ENCODE peak calls at places on chromosome 1, in six cellular contexts. K is fibroblast of pulmonary artery, F is astrocyte of the spinal cord, B is suprapubic skin, D is left lung, M is WERI-Rb-1. T is an unnamed sample.

GRCh38 chr1:20318971-20319370 is 28.3 kb downstream of the VWA5B1 start:
- DNase-seq in K (no peak), F (no peak), B (no peak), D (no peak), M (no peak), T (no peak)

GRCh38 chr1:168227620-168228019 is 1.8 kb downstream of the SFT2D2 start:
- DNase-seq in K (no peak), F (peak), B (no peak), D (no peak), M (no peak), T (no peak)

GRCh38 chr1:110119843-110120242 is 7.6 kb downstream of the UBL4B start:
- DNase-seq in K (no peak), F (no peak), B (no peak), D (no peak), M (no peak), T (no peak)

GRCh38 chr1:194442911-194443310 is 1256.5 kb upstream of the B3GALT2 start:
- DNase-seq in K (no peak), F (peak), B (no peak), D (no peak), M (no peak), T (no peak)

GRCh38 chr1:198291036-198291435 is 134.2 kb downstream of the NEK7 start:
- DNase-seq in K (no peak), F (no peak), B (no peak), D (no peak), M (no peak), T (no peak)

GRCh38 chr1:204592246-204592948 is 76.2 kb downstream of the MDM4 start:
- DNase-seq in K (no peak), F (no peak), B (no peak), D (no peak), M (peak), T (no peak)

GRCh38 chr1:162136760-162137537 is 67.5 kb downstream of the NOS1AP start:
- DNase-seq in K (peak), F (peak), B (no peak), D (no peak), M (no peak), T (peak)

GRCh38 chr1:40312238-40313205 is 4.6 kb downstream of the COL9A2 start:
- DNase-seq in K (no peak), F (no peak), B (peak), D (peak), M (no peak), T (no peak)

GRCh38 chr1:193537266-193538003 is 351.0 kb upstream of the B3GALT2 start:
- DNase-seq in K (no peak), F (no peak), B (no peak), D (no peak), M (no peak), T (no peak)

GRCh38 chr1:172863031-172863430 is 187.7 kb downstream of the TNFSF18 start:
- DNase-seq in K (no peak), F (no peak), B (no peak), D (no peak), M (no peak), T (no peak)

DNA sequence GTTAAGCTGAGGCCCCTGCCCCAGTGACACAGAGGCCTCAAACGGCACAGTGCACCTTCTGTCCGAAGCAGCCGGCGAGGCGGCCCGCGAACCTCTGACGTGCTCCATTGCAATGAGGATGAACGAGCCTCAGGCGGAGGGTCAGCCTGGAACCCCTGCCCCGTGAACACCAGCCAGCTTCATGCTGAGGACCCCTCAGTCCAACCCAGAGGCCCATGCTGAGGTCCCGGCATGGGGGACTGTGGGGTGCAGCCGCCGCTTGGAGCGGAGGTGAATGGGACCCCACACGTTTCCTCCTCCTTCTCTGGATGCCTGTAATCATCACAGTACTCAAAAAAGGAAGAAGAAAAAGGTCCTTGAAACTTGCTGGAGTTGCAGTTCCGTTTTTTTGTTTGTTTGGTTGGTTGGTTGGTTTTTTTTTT is 62.1 kb downstream of the PRKCZ start:
- DNase-seq in K (no peak), F (no peak), B (no peak), D (no peak), M (no peak), T (no peak)
- TF ChIP-seq CTCF in K (no peak), F (no peak), B (no peak), D (no peak), M (no peak), T (no peak)

GRCh38 chr1:241536383-241536782 is 4.2 kb downstream of the KMO start:
- DNase-seq in K (no peak), F (no peak), B (no peak), D (no peak), M (no peak), T (no peak)

GRCh38 chr1:241532173-241532553 is at the start of gene KMO:
- DNase-seq in K (peak), F (no peak), B (no peak), D (no peak), M (no peak), T (no peak)

GRCh38 chr1:241533375-241534115 is 1.4 kb downstream of the KMO start:
- DNase-seq in K (no peak), F (no peak), B (no peak), D (no peak), M (no peak), T (no peak)

GRCh38 chr1:241531195-241532172 is 694 bp upstream of the KMO start:
- DNase-seq in K (peak), F (peak), B (no peak), D (no peak), M (no peak), T (peak)

GRCh38 chr1:241532864-241533263 is 686 bp downstream of the KMO start:
- DNase-seq in K (no peak), F (no peak), B (no peak), D (no peak), M (no peak), T (no peak)
- H3K4me3 ChIP-seq in K (no peak), F (no peak), B (no peak), D (no peak), M (no peak), T (no peak)

GRCh38 chr1:179599623-179600249 is 8.1 kb downstream of the TDRD5 start:
- DNase-seq in K (peak), F (peak), B (no peak), D (no peak), M (peak), T (no peak)
- TF ChIP-seq CTCF in K (peak), F (peak), B (no peak), D (peak), M (peak), T (no peak)

DNA sequence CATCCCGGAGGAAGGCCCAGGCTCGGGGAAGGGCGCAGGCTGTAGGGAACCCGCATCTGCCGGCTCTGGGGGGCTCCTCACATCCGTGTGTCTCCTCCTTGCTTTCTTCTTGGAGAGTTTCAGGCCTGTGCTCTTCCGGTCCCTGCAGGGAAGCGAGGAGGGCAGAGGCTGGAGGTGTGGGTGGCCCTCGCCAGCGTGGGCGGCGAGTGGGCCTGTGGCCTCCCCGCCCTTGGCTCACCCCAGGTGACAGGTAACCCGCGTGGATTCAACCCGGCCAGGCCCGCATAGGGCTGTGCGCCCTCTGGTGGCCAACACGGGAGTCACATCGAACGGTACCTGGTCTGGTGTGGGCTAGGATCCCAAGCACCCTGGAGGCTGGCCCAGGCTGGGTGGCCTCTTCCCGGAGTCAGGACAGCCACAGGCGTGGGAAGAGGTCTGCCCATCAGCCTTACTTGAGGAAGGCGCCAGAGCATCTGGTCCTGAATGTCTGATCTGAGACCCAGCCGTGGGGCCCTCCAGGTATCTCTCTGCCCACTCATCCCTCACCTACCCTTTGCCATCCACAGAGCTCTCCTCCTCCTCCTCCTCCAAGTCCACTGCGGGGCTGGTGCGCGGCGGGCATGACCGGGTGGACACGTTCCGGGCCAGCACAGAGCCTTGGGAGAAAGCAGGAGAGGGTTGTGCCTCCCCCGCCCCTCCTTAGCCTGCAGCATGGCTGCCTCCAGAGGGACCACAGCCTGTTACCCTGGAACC is 9.6 kb upstream of the TNFRSF25 start:
- DNase-seq in K (peak), F (no peak), B (no peak), D (peak), M (peak), T (no peak)
- H3K4me3 ChIP-seq in K (no peak), F (no peak), B (no peak), D (no peak), M (no peak), T (no peak)

DNA sequence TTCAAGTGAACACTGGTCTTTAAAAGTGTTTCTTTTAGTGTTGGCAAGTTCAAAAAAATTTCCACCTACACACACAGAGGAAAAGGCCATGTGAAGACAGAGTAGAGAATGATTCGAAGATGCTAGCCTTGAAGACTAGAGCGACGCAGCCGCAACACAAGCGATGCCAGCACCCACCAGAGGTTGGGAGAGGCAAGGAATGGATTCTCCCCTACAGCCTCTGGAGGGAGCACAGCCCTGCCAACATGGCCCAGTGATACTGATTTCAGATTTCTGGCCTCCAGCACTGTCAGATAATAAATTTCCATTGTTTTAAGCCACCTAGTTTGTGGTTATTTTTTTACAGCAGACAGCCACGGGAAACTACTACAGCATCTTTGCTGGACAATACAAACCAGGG is 6.9 kb upstream of the ADAR start:
- DNase-seq in K (no peak), F (no peak), B (no peak), D (no peak), M (no peak), T (no peak)
- TF ChIP-seq CTCF in K (peak), F (peak), B (no peak), D (no peak), M (peak), T (no peak)

GRCh38 chr1:11795238-11795890 is 10.4 kb downstream of the MTHFR start:
- DNase-seq in K (no peak), F (no peak), B (no peak), D (no peak), M (no peak), T (no peak)

GRCh38 chr1:11799896-11800295 is 5.9 kb downstream of the MTHFR start:
- DNase-seq in K (no peak), F (no peak), B (no peak), D (no peak), M (no peak), T (no peak)

GRCh38 chr1:11799099-11799498 is 6.7 kb downstream of the MTHFR start:
- DNase-seq in K (no peak), F (no peak), B (no peak), D (no peak), M (no peak), T (no peak)

GRCh38 chr1:11796036-11796828 is 9.5 kb downstream of the MTHFR start:
- DNase-seq in K (peak), F (no peak), B (no peak), D (no peak), M (no peak), T (no peak)

DNA sequence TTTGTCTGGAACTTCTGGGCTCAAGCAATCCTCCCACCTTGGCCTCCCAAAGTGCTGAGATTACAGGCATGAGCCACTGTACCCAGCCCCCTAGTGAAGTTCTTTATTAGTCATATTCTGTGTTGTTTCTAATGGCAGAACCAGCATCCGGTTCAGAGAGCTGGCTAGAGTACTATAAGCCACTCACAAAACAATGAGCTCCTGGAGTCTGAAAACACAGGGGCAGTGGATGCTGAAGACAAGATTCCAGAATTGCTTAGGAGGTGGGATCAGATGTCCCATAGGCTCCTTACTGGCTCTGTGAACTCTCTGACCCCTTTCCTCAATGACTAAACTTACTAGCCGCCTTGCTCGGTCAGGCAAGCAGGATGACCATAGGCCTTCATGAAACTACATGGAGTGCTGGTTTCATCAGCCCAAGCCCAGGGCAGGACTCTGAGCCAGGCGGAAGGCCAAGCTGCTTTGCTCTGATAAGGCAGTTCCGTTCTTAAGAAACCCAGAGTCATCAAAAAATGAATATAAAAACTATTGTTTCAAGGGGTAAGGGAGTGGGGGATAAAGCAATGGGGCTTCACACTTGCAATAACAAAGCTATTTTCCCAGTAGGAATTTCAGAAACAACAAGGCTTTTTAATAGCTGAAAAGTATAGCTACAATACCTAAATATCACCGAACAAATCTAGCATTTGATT is 8.1 kb downstream of the MTHFR start:
- DNase-seq in K (peak), F (peak), B (no peak), D (no peak), M (no peak), T (no peak)
- H3K4me3 ChIP-seq in K (no peak), F (no peak), B (no peak), D (no peak), M (no peak), T (no peak)

GRCh38 chr1:201985355-201985754 is 2.9 kb downstream of the RNPEP start:
- DNase-seq in K (no peak), F (no peak), B (no peak), D (no peak), M (no peak), T (no peak)

GRCh38 chr1:201982923-201983805 is 716 bp downstream of the RNPEP start:
- DNase-seq in K (peak), F (peak), B (peak), D (peak), M (peak), T (peak)

GRCh38 chr1:201984446-201984845 is 2.0 kb downstream of the RNPEP start:
- DNase-seq in K (no peak), F (no peak), B (no peak), D (no peak), M (no peak), T (no peak)

DNA sequence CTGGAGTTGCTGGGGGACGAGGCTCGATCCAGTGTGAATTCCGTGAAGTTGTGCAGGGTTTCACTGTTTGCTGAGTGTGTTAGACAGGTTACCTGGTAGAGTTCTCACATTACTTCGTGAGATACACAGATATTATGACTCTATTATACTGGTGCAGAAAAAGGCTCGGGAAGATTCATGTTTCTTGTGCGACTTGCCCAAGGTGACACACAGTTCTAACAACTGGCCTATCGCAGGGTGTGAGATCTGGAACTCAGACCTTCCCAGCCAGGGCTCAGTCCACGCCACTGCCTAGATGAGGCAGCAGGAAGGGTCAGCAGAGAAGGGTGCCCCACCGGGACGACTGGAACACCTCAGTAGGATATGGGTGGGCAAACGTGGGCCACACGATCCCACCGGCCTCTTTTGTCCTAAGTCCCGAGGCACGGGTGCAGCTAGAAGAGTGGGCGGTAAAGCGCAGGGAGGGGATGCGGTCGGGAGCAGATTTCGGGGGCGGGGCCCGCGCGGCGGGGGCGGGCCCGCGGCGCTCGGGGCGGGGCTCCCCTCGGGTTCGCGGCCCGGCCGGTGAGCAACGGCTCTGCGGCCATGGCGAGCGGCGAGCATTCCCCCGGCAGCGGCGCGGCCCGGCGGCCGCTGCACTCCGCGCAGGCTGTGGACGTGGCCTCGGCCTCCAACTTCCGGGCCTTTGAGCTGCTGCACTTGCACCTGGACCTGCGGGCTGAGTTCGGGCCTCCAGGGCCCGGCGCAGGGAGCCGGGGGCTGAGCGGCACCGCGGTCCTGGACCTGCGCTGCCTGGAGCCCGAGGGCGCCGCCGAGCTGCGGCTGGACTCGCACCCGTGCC is at the start of gene RNPEP:
- DNase-seq in K (peak), F (peak), B (peak), D (peak), M (peak), T (no peak)
- TF ChIP-seq CTCF in K (no peak), F (no peak), B (no peak), D (no peak), M (no peak), T (no peak)

GRCh38 chr1:80427886-80428285 is 1372.8 kb upstream of the ADGRL2 start:
- DNase-seq in K (peak), F (no peak), B (no peak), D (no peak), M (no peak), T (no peak)
- H3K4me3 ChIP-seq in K (no peak), F (no peak), B (no peak), D (no peak), M (no peak), T (no peak)

GRCh38 chr1:25862785-25863485 is 3.7 kb upstream of the AUNIP start:
- DNase-seq in K (no peak), F (no peak), B (no peak), D (no peak), M (no peak), T (no peak)

GRCh38 chr1:25858494-25858893 is 763 bp downstream of the AUNIP start:
- DNase-seq in K (no peak), F (no peak), B (no peak), D (no peak), M (no peak), T (no peak)

GRCh38 chr1:25856856-25857255 is 2.4 kb downstream of the AUNIP start:
- DNase-seq in K (no peak), F (no peak), B (no peak), D (no peak), M (no peak), T (no peak)

GRCh38 chr1:25861316-25862286 is 2.3 kb upstream of the AUNIP start:
- DNase-seq in K (no peak), F (no peak), B (no peak), D (no peak), M (peak), T (no peak)

GRCh38 chr1:25858906-25859789 is at the start of gene AUNIP:
- DNase-seq in K (peak), F (peak), B (peak), D (peak), M (peak), T (peak)
- TF ChIP-seq CTCF in K (no peak), F (no peak), B (no peak), D (no peak), M (no peak), T (no peak)

GRCh38 chr1:115088871-115089442 is 346 bp downstream of the TSPAN2 start:
- DNase-seq in K (no peak), F (no peak), B (no peak), D (no peak), M (no peak), T (no peak)

GRCh38 chr1:115084902-115085505 is 4.3 kb downstream of the TSPAN2 start:
- DNase-seq in K (no peak), F (no peak), B (no peak), D (no peak), M (no peak), T (no peak)

GRCh38 chr1:115088115-115088794 is 1.0 kb downstream of the TSPAN2 start:
- DNase-seq in K (no peak), F (no peak), B (no peak), D (no peak), M (no peak), T (no peak)

GRCh38 chr1:115082949-115083348 is 6.4 kb downstream of the TSPAN2 start:
- DNase-seq in K (no peak), F (no peak), B (no peak), D (no peak), M (no peak), T (no peak)

GRCh38 chr1:115086176-115086830 is 3.0 kb downstream of the TSPAN2 start:
- DNase-seq in K (no peak), F (no peak), B (no peak), D (no peak), M (no peak), T (no peak)
- H3K4me3 ChIP-seq in K (no peak), F (no peak), B (no peak), D (no peak), M (no peak), T (no peak)

T was measured in astrocyte of the cerebellum.